ENCODE peak calls at places on chromosomes 3 and 15, in five cellular contexts. One of them, this sample, is unnamed.

GRCh38 chr3:141412087-141412935 is 44.0 kb downstream of the ZBTB38 start:
- DNase-seq in cardiac muscle cell: no peak
- DNase-seq in fibroblast of lung: peak; percentile 84
- DNase-seq in breast epithelium: peak; percentile 66
- DNase-seq in esophagus squamous epithelium: peak; percentile 8
- DNase-seq in this sample: peak; percentile 70

GRCh38 chr15:63856711-63857458 is 23.1 kb upstream of the HERC1 start:
- DNase-seq in breast epithelium: no peak
- DNase-seq in fibroblast of lung: peak; percentile 67
- DNase-seq in esophagus squamous epithelium: no peak
- DNase-seq in cardiac muscle cell: no peak
- DNase-seq in this sample: no peak

GRCh38 chr15:96124436-96124835 is 206.1 kb upstream of the NR2F2 start:
- DNase-seq in esophagus squamous epithelium: no peak
- DNase-seq in fibroblast of lung: no peak
- DNase-seq in breast epithelium: no peak
- DNase-seq in cardiac muscle cell: no peak
- DNase-seq in this sample: no peak

GRCh38 chr3:102206506-102207145 is 228.2 kb upstream of the ZPLD1 start:
- DNase-seq in breast epithelium: peak; percentile 63
- DNase-seq in fibroblast of lung: peak; percentile 76
- DNase-seq in cardiac muscle cell: peak; percentile 35
- DNase-seq in esophagus squamous epithelium: no peak
- DNase-seq in this sample: peak; percentile 26

GRCh38 chr3:170470063-170471006 is 51.7 kb downstream of the CLDN11 start:
- DNase-seq in cardiac muscle cell: no peak
- DNase-seq in breast epithelium: no peak
- DNase-seq in esophagus squamous epithelium: no peak
- DNase-seq in fibroblast of lung: peak; percentile 76
- DNase-seq in this sample: no peak

GRCh38 chr3:76405196-76405595 is 619.8 kb upstream of the ZNF717 start:
- DNase-seq in cardiac muscle cell: no peak
- DNase-seq in fibroblast of lung: peak; percentile 12
- DNase-seq in breast epithelium: no peak
- DNase-seq in esophagus squamous epithelium: no peak
- DNase-seq in this sample: no peak

GRCh38 chr3:31710123-31710841 is 177.6 kb downstream of the STT3B start:
- DNase-seq in breast epithelium: no peak
- DNase-seq in esophagus squamous epithelium: no peak
- DNase-seq in cardiac muscle cell: no peak
- DNase-seq in fibroblast of lung: peak; percentile 13
- DNase-seq in this sample: no peak

GRCh38 chr3:152281032-152281713 is 12.4 kb downstream of the MBNL1 start:
- DNase-seq in fibroblast of lung: peak; percentile 68
- DNase-seq in breast epithelium: no peak
- DNase-seq in cardiac muscle cell: no peak
- DNase-seq in esophagus squamous epithelium: no peak
- DNase-seq in this sample: no peak

GRCh38 chr3:29240248-29240647 is 40.6 kb upstream of the RBMS3 start:
- DNase-seq in cardiac muscle cell: no peak
- DNase-seq in esophagus squamous epithelium: no peak
- DNase-seq in fibroblast of lung: peak; percentile 77
- DNase-seq in breast epithelium: no peak
- DNase-seq in this sample: no peak

GRCh38 chr3:24837601-24838000 is 343.0 kb upstream of the THRB start:
- DNase-seq in esophagus squamous epithelium: no peak
- DNase-seq in breast epithelium: no peak
- DNase-seq in cardiac muscle cell: no peak
- DNase-seq in fibroblast of lung: no peak
- DNase-seq in this sample: no peak

GRCh38 chr3:33687406-33688010 is 30.5 kb downstream of the CLASP2 start:
- DNase-seq in fibroblast of lung: peak; percentile 72
- DNase-seq in cardiac muscle cell: no peak
- DNase-seq in esophagus squamous epithelium: no peak
- DNase-seq in breast epithelium: no peak
- DNase-seq in this sample: no peak

GRCh38 chr3:16910207-16910606 is 25.5 kb downstream of the PLCL2 start:
- DNase-seq in esophagus squamous epithelium: no peak
- DNase-seq in cardiac muscle cell: no peak
- DNase-seq in breast epithelium: no peak
- DNase-seq in fibroblast of lung: no peak
- DNase-seq in this sample: no peak

GRCh38 chr15:47517737-47518136 is 199.6 kb upstream of the SEMA6D start:
- DNase-seq in cardiac muscle cell: peak; percentile 19
- DNase-seq in fibroblast of lung: peak; percentile 37
- DNase-seq in breast epithelium: no peak
- DNase-seq in esophagus squamous epithelium: no peak
- DNase-seq in this sample: no peak

GRCh38 chr3:45078910-45079522 is 52.9 kb downstream of the CLEC3B start:
- DNase-seq in cardiac muscle cell: no peak
- DNase-seq in breast epithelium: no peak
- DNase-seq in fibroblast of lung: no peak
- DNase-seq in esophagus squamous epithelium: no peak
- DNase-seq in this sample: no peak

GRCh38 chr15:58383876-58384275 is 47.9 kb upstream of the LIPC start:
- DNase-seq in fibroblast of lung: no peak
- DNase-seq in cardiac muscle cell: no peak
- DNase-seq in breast epithelium: no peak
- DNase-seq in esophagus squamous epithelium: no peak
- DNase-seq in this sample: no peak

GRCh38 chr3:69864141-69864540 is 124.9 kb downstream of the MITF start:
- DNase-seq in cardiac muscle cell: no peak
- DNase-seq in esophagus squamous epithelium: no peak
- DNase-seq in fibroblast of lung: no peak
- DNase-seq in breast epithelium: no peak
- DNase-seq in this sample: no peak

GRCh38 chr15:40367673-40368611 is 9.9 kb downstream of the DISP2 start:
- DNase-seq in cardiac muscle cell: peak; percentile 91
- DNase-seq in esophagus squamous epithelium: no peak
- DNase-seq in breast epithelium: peak; percentile 69
- DNase-seq in fibroblast of lung: peak; percentile 83
- DNase-seq in this sample: peak; percentile 95

GRCh38 chr3:178741020-178741419 is 204.8 kb downstream of the KCNMB2 start:
- DNase-seq in breast epithelium: no peak
- DNase-seq in esophagus squamous epithelium: no peak
- DNase-seq in fibroblast of lung: no peak
- DNase-seq in cardiac muscle cell: no peak
- DNase-seq in this sample: no peak

GRCh38 chr15:42695527-42696071 is 41.3 kb downstream of the CDAN1 start:
- DNase-seq in fibroblast of lung: no peak
- DNase-seq in cardiac muscle cell: no peak
- DNase-seq in breast epithelium: no peak
- DNase-seq in esophagus squamous epithelium: no peak
- DNase-seq in this sample: peak; percentile 2

GRCh38 chr3:195061756-195062655 is 209.0 kb downstream of the XXYLT1 start:
- DNase-seq in cardiac muscle cell: no peak
- DNase-seq in fibroblast of lung: no peak
- DNase-seq in breast epithelium: no peak
- DNase-seq in esophagus squamous epithelium: no peak
- DNase-seq in this sample: no peak

GRCh38 chr15:88344786-88345185 is 88.2 kb upstream of the NTRK3 start:
- DNase-seq in cardiac muscle cell: no peak
- DNase-seq in esophagus squamous epithelium: no peak
- DNase-seq in breast epithelium: no peak
- DNase-seq in fibroblast of lung: no peak
- DNase-seq in this sample: peak; percentile 15

GRCh38 chr3:27357665-27358258 is 11.4 kb downstream of the NEK10 start:
- DNase-seq in breast epithelium: no peak
- DNase-seq in fibroblast of lung: peak; percentile 39
- DNase-seq in esophagus squamous epithelium: no peak
- DNase-seq in cardiac muscle cell: peak; percentile 71
- DNase-seq in this sample: peak; percentile 72

GRCh38 chr3:27358372-27358771 is 10.8 kb downstream of the NEK10 start:
- DNase-seq in breast epithelium: no peak
- DNase-seq in cardiac muscle cell: no peak
- DNase-seq in fibroblast of lung: no peak
- DNase-seq in esophagus squamous epithelium: no peak
- DNase-seq in this sample: no peak

GRCh38 chr3:27354588-27355203 is 14.5 kb downstream of the NEK10 start:
- DNase-seq in breast epithelium: no peak
- DNase-seq in esophagus squamous epithelium: no peak
- DNase-seq in fibroblast of lung: no peak
- DNase-seq in cardiac muscle cell: no peak
- DNase-seq in this sample: no peak

GRCh38 chr3:27356976-27357375 is 12.2 kb downstream of the NEK10 start:
- DNase-seq in breast epithelium: no peak
- DNase-seq in cardiac muscle cell: no peak
- DNase-seq in esophagus squamous epithelium: no peak
- DNase-seq in fibroblast of lung: no peak
- DNase-seq in this sample: no peak

GRCh38 chr3:27360113-27361078 is 8.8 kb downstream of the NEK10 start:
- DNase-seq in cardiac muscle cell: no peak
- DNase-seq in esophagus squamous epithelium: no peak
- DNase-seq in fibroblast of lung: peak; percentile 11
- DNase-seq in breast epithelium: no peak
- DNase-seq in this sample: peak; percentile 70
- H3K4me3 ChIP-seq in cardiac muscle cell: no peak overlapping the region
- H3K4me3 ChIP-seq in esophagus squamous epithelium: no peak overlapping the region
- H3K4me3 ChIP-seq in fibroblast of lung: no peak overlapping the region
- H3K4me3 ChIP-seq in breast epithelium: no peak overlapping the region
- H3K4me3 ChIP-seq in this sample: no peak overlapping the region

GRCh38 chr3:127288343-127288742 is 497 bp upstream of the PRR20G start:
- DNase-seq in fibroblast of lung: no peak
- DNase-seq in esophagus squamous epithelium: no peak
- DNase-seq in breast epithelium: no peak
- DNase-seq in cardiac muscle cell: no peak
- DNase-seq in this sample: no peak

GRCh38 chr3:127284258-127284657 is 3.6 kb downstream of the PRR20G start:
- DNase-seq in cardiac muscle cell: no peak
- DNase-seq in esophagus squamous epithelium: no peak
- DNase-seq in fibroblast of lung: no peak
- DNase-seq in breast epithelium: no peak
- DNase-seq in this sample: no peak

GRCh38 chr3:127288921-127289645 is 1.2 kb upstream of the PRR20G start:
- DNase-seq in cardiac muscle cell: no peak
- DNase-seq in fibroblast of lung: no peak
- DNase-seq in esophagus squamous epithelium: no peak
- DNase-seq in breast epithelium: no peak
- DNase-seq in this sample: no peak

GRCh38 chr3:127287840-127288239 is at the start of gene PRR20G:
- DNase-seq in cardiac muscle cell: no peak
- DNase-seq in fibroblast of lung: no peak
- DNase-seq in esophagus squamous epithelium: no peak
- DNase-seq in breast epithelium: no peak
- DNase-seq in this sample: no peak

GRCh38 chr3:127286571-127287140 is 1.2 kb downstream of the PRR20G start:
- DNase-seq in fibroblast of lung: peak; percentile 7
- DNase-seq in breast epithelium: no peak
- DNase-seq in esophagus squamous epithelium: no peak
- DNase-seq in cardiac muscle cell: no peak
- DNase-seq in this sample: no peak
- H3K27ac ChIP-seq in fibroblast of lung: no peak overlapping the region
- H3K27ac ChIP-seq in breast epithelium: no peak overlapping the region
- H3K27ac ChIP-seq in esophagus squamous epithelium: no peak overlapping the region
- H3K27ac ChIP-seq in cardiac muscle cell: no peak overlapping the region
- H3K27ac ChIP-seq in this sample: no peak overlapping the region

DNA sequence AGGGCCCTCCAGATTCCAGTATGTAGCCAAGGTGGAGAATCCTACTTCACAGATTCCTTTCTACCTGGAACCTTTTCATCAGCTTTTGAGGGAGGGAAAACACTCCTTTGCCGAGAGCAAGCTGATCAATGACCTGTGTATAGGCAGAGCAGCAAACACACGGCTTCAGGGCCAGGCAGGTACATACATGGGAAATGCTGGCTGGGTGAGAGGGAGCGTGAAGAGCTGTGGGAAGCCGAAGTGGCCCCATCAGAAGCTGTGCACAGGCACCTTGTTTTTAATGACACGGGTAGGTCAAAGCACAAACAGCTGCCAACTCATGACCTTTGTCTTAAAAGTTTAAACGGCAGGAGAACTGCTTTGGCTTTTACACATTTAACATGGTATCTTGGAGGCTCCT is 25.3 kb downstream of the STARD5 start:
- DNase-seq in cardiac muscle cell: no peak
- DNase-seq in fibroblast of lung: no peak
- DNase-seq in breast epithelium: no peak
- DNase-seq in esophagus squamous epithelium: no peak
- DNase-seq in this sample: no peak
- H3K4me1 ChIP-seq in cardiac muscle cell: no peaks in the 10 kb centered on the region
- H3K4me1 ChIP-seq in fibroblast of lung: peaks cover 2% of the 10 kb centered on the region
- H3K4me1 ChIP-seq in breast epithelium: no peaks in the 10 kb centered on the region
- H3K4me1 ChIP-seq in esophagus squamous epithelium: peaks cover 5% of the 10 kb centered on the region
- H3K4me1 ChIP-seq in this sample: no peaks in the 10 kb centered on the region

DNA sequence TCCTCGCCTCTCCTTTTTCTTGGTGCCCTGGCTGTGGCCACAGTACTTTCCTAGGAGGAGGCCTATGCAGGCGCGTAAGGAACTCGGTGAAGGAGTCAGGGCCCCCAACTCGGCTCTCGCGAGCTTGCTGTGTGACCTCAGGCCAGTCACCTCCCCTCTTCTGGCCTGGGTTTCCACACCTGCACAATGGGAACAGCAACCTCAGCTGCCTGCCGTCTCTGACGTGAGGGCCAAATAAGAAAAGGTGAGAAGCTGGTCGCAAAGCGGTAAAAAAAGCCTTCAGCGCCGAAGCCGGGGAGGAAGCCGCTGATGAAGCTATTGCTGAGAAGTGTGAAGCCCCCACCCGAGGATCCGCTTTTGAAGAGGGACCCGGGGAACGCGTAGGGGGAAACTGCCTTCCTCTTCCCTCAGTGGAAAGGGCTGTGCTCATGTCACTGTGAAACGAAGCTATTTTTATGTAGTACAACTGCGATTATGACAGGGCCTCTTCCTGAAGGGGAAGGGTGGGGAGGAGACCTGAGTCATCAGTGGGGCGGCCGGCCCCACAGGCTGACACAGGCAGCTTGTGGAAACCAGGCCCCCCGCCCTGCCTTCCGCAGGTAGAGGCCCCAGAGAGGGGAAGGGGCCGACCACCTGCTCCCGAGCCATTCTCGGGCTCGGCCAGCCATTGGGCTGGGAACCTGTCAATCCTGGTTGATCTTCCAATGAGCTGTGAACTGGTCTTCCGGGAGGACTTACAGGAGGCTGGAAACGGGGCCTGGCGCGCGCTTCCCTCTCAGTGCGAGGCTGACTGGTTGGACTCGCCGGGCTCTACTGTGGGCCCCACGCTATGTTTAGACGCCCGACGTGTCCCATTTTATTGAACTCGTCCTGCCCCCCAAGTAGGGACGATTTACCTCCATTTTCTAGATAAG is 18.0 kb upstream of the ANKDD1A start:
- DNase-seq in fibroblast of lung: peak; percentile 96
- DNase-seq in esophagus squamous epithelium: peak; percentile 88
- DNase-seq in cardiac muscle cell: peak; percentile 96
- DNase-seq in breast epithelium: peak; percentile 83
- DNase-seq in this sample: peak; percentile 96
- H3K4me3 ChIP-seq in fibroblast of lung: no peak overlapping the region
- H3K4me3 ChIP-seq in esophagus squamous epithelium: peak overlapping the region; percentile 17
- H3K4me3 ChIP-seq in cardiac muscle cell: no peak overlapping the region
- H3K4me3 ChIP-seq in breast epithelium: peak overlapping the region; percentile 9
- H3K4me3 ChIP-seq in this sample: no peak overlapping the region

GRCh38 chr3:46386206-46386605 is 15.5 kb downstream of the CCR5 start:
- DNase-seq in esophagus squamous epithelium: no peak
- DNase-seq in breast epithelium: no peak
- DNase-seq in cardiac muscle cell: no peak
- DNase-seq in fibroblast of lung: peak; percentile 52
- DNase-seq in this sample: peak; percentile 64
- H3K27ac ChIP-seq in esophagus squamous epithelium: no peak overlapping the region
- H3K27ac ChIP-seq in breast epithelium: no peak overlapping the region
- H3K27ac ChIP-seq in cardiac muscle cell: no peak overlapping the region
- H3K27ac ChIP-seq in fibroblast of lung: no peak overlapping the region
- H3K27ac ChIP-seq in this sample: peak overlapping the region; percentile 12

GRCh38 chr3:50342818-50343633 is 2.4 kb upstream of the RASSF1 start:
- DNase-seq in cardiac muscle cell: no peak
- DNase-seq in breast epithelium: no peak
- DNase-seq in fibroblast of lung: no peak
- DNase-seq in esophagus squamous epithelium: no peak
- DNase-seq in this sample: no peak
- H3K4me1 ChIP-seq in cardiac muscle cell: peaks cover 8% of the 10 kb centered on the region
- H3K4me1 ChIP-seq in breast epithelium: no peaks in the 10 kb centered on the region
- H3K4me1 ChIP-seq in fibroblast of lung: peaks cover 5% of the 10 kb centered on the region
- H3K4me1 ChIP-seq in esophagus squamous epithelium: peaks cover 40% of the 10 kb centered on the region
- H3K4me1 ChIP-seq in this sample: peaks cover 22% of the 10 kb centered on the region